ENCODE peak calls at places on chromosomes 5 and 9, in four cellular contexts. I is neural progenitor cell, F is WTC11, T is NCI-H1092. J is an unnamed sample.

GRCh38 chr5:139985733-139986132 is 57.4 kb downstream of the NRG2 start:
- DNase-seq in I (peak), T (no peak), F (no peak), J (no peak)

GRCh38 chr5:129460121-129460950 is at the start of gene ADAMTS19:
- DNase-seq in F (peak), T (no peak), I (peak), J (no peak)

GRCh38 chr9:73741316-73741715 is 589.7 kb downstream of the ANXA1 start:
- DNase-seq in F (no peak), T (no peak), I (no peak), J (no peak)

GRCh38 chr9:72577212-72577753 is 55.9 kb downstream of the TMC1 start:
- DNase-seq in I (no peak), T (no peak), F (no peak), J (no peak)

GRCh38 chr5:6728011-6728794 is 15.0 kb downstream of the TENT4A start:
- DNase-seq in I (peak), T (no peak), F (no peak), J (peak)

GRCh38 chr5:95892784-95893354 is 68.8 kb downstream of the ELL2 start:
- DNase-seq in T (no peak), F (peak), I (peak), J (no peak)

GRCh38 chr5:369151-369939 is 47.8 kb downstream of the AHRR start:
- DNase-seq in I (no peak), T (no peak), F (peak), J (no peak)

GRCh38 chr9:113882636-113883164 is 6.6 kb downstream of the ZNF618 start:
- DNase-seq in I (no peak), T (no peak), F (no peak), J (no peak)

GRCh38 chr5:36897616-36898015 is 21.0 kb downstream of the NIPBL start:
- DNase-seq in T (no peak), F (no peak), I (no peak), J (no peak)

GRCh38 chr9:78669591-78669990 is 372.7 kb downstream of the PSAT1 start:
- DNase-seq in T (no peak), F (no peak), I (no peak), J (no peak)

GRCh38 chr5:66992547-66992946 is 204.1 kb downstream of the CD180 start:
- DNase-seq in I (no peak), F (no peak), T (no peak), J (no peak)

GRCh38 chr5:181217111-181217804 is 5.8 kb upstream of the TRIM41 start:
- DNase-seq in F (peak), T (no peak), I (peak), J (no peak)

GRCh38 chr5:54362434-54362833 is 52.1 kb upstream of the ARL15 start:
- DNase-seq in F (no peak), I (no peak), T (no peak), J (no peak)

GRCh38 chr9:99013550-99013949 is 69.8 kb downstream of the COL15A1 start:
- DNase-seq in T (no peak), F (no peak), I (no peak), J (no peak)

GRCh38 chr5:180690562-180690961 is 41.2 kb upstream of the FLT4 start:
- DNase-seq in I (peak), F (no peak), T (no peak), J (no peak)

GRCh38 chr5:87120518-87121314 is 147.0 kb upstream of the RASA1 start:
- DNase-seq in T (no peak), F (no peak), I (no peak), J (no peak)

GRCh38 chr5:141725909-141726308 is 43.9 kb upstream of the ARAP3 start:
- DNase-seq in T (no peak), I (no peak), F (no peak), J (no peak)

GRCh38 chr5:13866792-13867191 is 77.7 kb downstream of the DNAH5 start:
- DNase-seq in T (no peak), F (peak), I (peak), J (no peak)

GRCh38 chr9:95570646-95571045 is 53.9 kb upstream of the PTCH1 start:
- DNase-seq in I (no peak), F (no peak), T (no peak), J (no peak)

GRCh38 chr5:141328231-141328630 is 2.1 kb upstream of the PCDHGA1 start:
- DNase-seq in T (no peak), I (no peak), F (no peak), J (no peak)

GRCh38 chr5:6576861-6577501 is 55.9 kb downstream of the NSUN2 start:
- DNase-seq in I (peak), F (peak), T (peak), J (no peak)

J was measured in NCI-H2171.